ENCODE peak calls at places on chromosomes 6 and 20, in seven cellular contexts. M, S, V, E, B, U and O are unnamed samples.

GRCh38 chr6:90175627-90176538 is 120.8 kb downstream of the BACH2 start:
- DNase-seq in V (no peak), E (no peak), S (no peak), M (no peak), U (no peak), B (no peak), O (no peak)

GRCh38 chr6:47335456-47335855 is 25.8 kb upstream of the TNFRSF21 start:
- DNase-seq in U (no peak), M (no peak), E (no peak), S (no peak), B (no peak), V (no peak), O (no peak)

GRCh38 chr6:131937703-131938631 is 13.2 kb downstream of the CCN2 start:
- DNase-seq in E (peak; percentile 96), U (no peak), S (no peak), B (no peak), M (peak; percentile 93), V (peak; percentile 88), O (no peak)

GRCh38 chr6:86215323-86215722 is 572.6 kb upstream of the SYNCRIP start:
- DNase-seq in B (no peak), V (no peak), E (no peak), U (no peak), M (no peak), S (no peak), O (no peak)

GRCh38 chr20:62885808-62886708 is 24.4 kb upstream of the TCFL5 start:
- DNase-seq in E (no peak), V (no peak), B (no peak), U (no peak), M (no peak), S (no peak), O (no peak)

GRCh38 chr6:25050356-25050755 is 114.6 kb upstream of the RIPOR2 start:
- DNase-seq in B (no peak), E (peak; percentile 34), V (peak; percentile 94), S (no peak), M (peak; percentile 90), U (no peak), O (no peak)

GRCh38 chr20:47353697-47354387 is 2.7 kb downstream of the ZMYND8 start:
- DNase-seq in S (no peak), U (no peak), B (no peak), M (peak; percentile 57), E (no peak), V (no peak), O (no peak)

GRCh38 chr20:19742974-19743649 is 14.9 kb upstream of the RIN2 start:
- DNase-seq in B (no peak), M (no peak), S (no peak), E (no peak), V (no peak), U (no peak), O (no peak)

GRCh38 chr20:32559216-32559752 is 25.8 kb downstream of the NOL4L start:
- DNase-seq in B (no peak), E (no peak), S (no peak), U (no peak), V (no peak), M (no peak), O (no peak)

GRCh38 chr20:53384392-53384791 is 209.2 kb downstream of the ZNF217 start:
- DNase-seq in B (no peak), V (no peak), S (no peak), E (no peak), U (no peak), M (no peak), O (no peak)

GRCh38 chr6:136517002-136517401 is 33.2 kb downstream of the MAP7 start:
- DNase-seq in V (no peak), S (peak; percentile 23), U (no peak), B (no peak), M (no peak), E (no peak), O (no peak)

DNA sequence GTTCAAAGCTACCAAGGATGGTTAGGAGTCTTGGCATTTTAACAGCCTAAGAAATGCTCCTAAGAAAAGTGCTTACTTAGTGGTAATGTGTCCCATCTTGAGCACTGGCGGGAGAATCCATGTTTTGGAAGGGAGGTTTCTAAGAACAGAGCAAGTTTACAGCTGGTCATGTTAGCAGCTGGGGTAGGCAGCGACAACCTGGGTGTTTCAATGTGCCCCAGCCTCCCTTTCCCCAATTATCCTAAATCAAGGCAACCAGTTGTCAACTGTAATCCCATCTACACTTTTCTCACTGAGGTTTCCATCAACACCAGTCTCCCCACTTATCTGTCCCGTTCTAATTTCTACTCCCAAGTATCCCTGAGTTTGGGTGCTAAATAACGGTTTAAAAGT is 1.7 kb upstream of the JAG1 start:
- DNase-seq in M (no peak), B (no peak), V (no peak), E (no peak), S (no peak), U (no peak), O (no peak)
- H3K27ac ChIP-seq in M (no peak overlapping the region), B (no peak overlapping the region), V (peak overlapping the region; percentile 4), E (peak overlapping the region; percentile 97), S (peak overlapping the region; percentile 97), U (peak overlapping the region; percentile 98), O (peak overlapping the region; percentile 76)

DNA sequence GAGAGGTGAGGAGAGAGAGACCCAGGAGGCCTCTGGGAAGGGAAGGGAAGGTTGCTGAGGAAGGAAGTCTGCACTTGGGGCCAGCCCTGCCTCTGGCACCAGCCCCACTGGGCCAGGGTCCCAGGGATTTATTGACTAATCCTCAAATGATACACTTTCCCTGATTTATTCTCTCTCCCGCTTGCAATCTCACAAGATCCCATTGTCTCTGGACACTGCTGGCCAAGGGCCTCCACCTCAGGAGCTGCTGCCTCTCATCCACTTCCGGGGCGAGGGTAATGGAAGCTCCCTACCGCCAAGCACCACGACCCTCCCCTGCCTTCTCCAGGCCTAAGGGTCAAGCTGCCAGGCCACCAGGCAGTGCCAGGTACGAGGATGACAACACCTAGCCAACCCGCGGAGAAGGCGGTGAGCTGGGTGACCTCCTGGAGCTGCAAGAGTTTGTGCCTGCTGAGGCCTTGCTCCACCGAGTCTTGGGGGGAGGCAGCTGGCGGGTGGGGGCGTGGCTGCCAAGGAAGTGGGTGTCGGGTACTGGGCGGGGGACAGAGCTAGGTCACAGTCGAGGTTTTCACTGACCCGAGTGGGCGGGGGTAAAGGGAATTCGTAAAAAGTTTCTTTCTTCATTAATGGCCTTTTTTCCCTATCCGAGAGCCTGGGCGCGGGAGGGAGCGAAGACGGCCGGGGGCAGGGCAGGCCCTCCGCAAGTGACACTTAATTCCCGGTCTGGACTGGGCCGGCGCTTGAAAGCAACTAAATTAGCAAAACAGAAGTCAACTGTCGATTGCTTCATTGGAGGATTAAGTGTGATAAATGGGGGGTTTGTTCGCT is 43.4 kb upstream of the FOXP4 start:
- DNase-seq in U (no peak), S (no peak), E (no peak), B (no peak), V (no peak), M (no peak), O (no peak)
- H3K4me3 ChIP-seq in U (peak overlapping the region; percentile 20), S (no peak overlapping the region), E (no peak overlapping the region), B (no peak overlapping the region), V (no peak overlapping the region), M (no peak overlapping the region), O (no peak overlapping the region)

GRCh38 chr6:15826814-15827213 is 164.0 kb upstream of the DTNBP1 start:
- DNase-seq in M (no peak), S (no peak), E (no peak), B (no peak), V (no peak), U (no peak), O (no peak)

GRCh38 chr6:15822835-15823234 is 160.0 kb upstream of the DTNBP1 start:
- DNase-seq in E (no peak), V (no peak), S (no peak), B (no peak), M (no peak), U (no peak), O (no peak)

GRCh38 chr6:15824851-15825250 is 162.0 kb upstream of the DTNBP1 start:
- DNase-seq in V (no peak), S (no peak), U (no peak), B (no peak), E (no peak), M (no peak), O (no peak)

GRCh38 chr6:15825332-15825930 is 162.6 kb upstream of the DTNBP1 start:
- DNase-seq in S (no peak), U (no peak), V (no peak), B (no peak), M (no peak), E (no peak), O (no peak)

DNA sequence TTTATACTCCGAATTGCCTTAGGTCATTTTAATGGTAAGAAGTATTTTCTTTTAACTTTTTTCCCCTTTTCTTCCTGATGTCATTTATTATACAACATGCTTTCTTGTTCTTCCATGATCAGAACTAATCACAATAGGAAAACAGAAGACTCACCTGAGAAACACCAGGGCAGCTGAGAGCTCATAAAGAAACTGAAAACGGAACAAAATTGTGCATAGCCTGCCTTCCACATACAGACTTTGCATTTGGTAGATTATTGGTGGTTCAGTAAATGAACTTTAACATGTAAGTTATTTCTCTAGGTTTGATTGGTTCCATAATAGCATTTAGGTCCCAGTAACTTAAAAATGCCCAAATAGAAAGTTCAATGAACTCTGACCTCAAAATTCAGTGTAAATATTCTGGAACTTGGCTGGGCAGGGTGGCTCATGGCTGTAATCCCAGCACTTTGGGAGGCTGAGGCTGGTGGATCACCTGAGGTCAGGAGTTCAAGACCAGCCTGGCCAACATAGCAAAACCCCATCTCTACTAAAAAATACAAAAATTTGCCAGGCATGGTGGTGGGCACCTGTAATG is 161.1 kb upstream of the DTNBP1 start:
- DNase-seq in E (no peak), V (no peak), S (no peak), U (no peak), M (no peak), B (no peak), O (no peak)
- H3K27ac ChIP-seq in E (no peak overlapping the region), V (no peak overlapping the region), S (no peak overlapping the region), U (no peak overlapping the region), M (no peak overlapping the region), B (no peak overlapping the region), O (no peak overlapping the region)

GRCh38 chr6:106360410-106360988 is at the start of gene CRYBG1:
- DNase-seq in U (peak; percentile 38), V (no peak), S (peak; percentile 73), E (no peak), B (peak; percentile 78), M (peak; percentile 13), O (peak; percentile 23)
- H3K4me3 ChIP-seq in U (peak within 1 kb of the TSS; percentile 43), V (peak within 1 kb of the TSS; percentile 9), S (peak within 1 kb of the TSS; percentile 68), E (peak within 1 kb of the TSS; percentile 51), B (peak within 1 kb of the TSS; percentile 63), M (peak within 1 kb of the TSS; percentile 37), O (peak within 1 kb of the TSS; percentile 50)

GRCh38 chr20:38875170-38875993 is 50.8 kb upstream of the FAM83D start:
- DNase-seq in U (no peak), S (no peak), B (peak; percentile 86), V (no peak), M (no peak), E (no peak), O (peak; percentile 70)
- H3K27ac ChIP-seq in U (peak overlapping the region; percentile 77), S (no peak overlapping the region), B (peak overlapping the region; percentile 61), V (no peak overlapping the region), M (no peak overlapping the region), E (no peak overlapping the region), O (peak overlapping the region; percentile 98)

GRCh38 chr6:163504984-163505640 is 90.6 kb downstream of the QKI start:
- DNase-seq in U (no peak), S (no peak), M (no peak), E (no peak), B (no peak), V (no peak), O (peak; percentile 16)
- H3K4me3 ChIP-seq in U (no peak overlapping the region), S (no peak overlapping the region), M (no peak overlapping the region), E (no peak overlapping the region), B (no peak overlapping the region), V (no peak overlapping the region), O (no peak overlapping the region)